ENCODE peak calls at places on chromosomes 16 and 17, in four cellular contexts. L is SJCRH30; O is stimulated activated CD8-positive, alpha-beta memory T cell treated with anti-CD3 and anti-CD28 coated beads, Interleukin-12 subunit alpha, Interleukin-12 subunit beta, amount 100 ng/mL, for 1 hour; J is activated CD8-positive, alpha-beta T cell treated with anti-CD3 and anti-CD28 coated beads, Interleukin-2, amount 10 ng/mL, durations not matched to agents 7 days and 5 days. A is an unnamed sample.

GRCh38 chr16:74773431-74774222 is 993 bp downstream of the FA2H start:
- DNase-seq in L (no peak), O (no peak), J (no peak), A (no peak)

GRCh38 chr17:40515491-40516041 is 14.1 kb upstream of the TNS4 start:
- DNase-seq in L (no peak), O (no peak), J (peak), A (no peak)

GRCh38 chr16:71214771-71215381 is 15.6 kb downstream of the HYDIN start:
- DNase-seq in L (no peak), O (no peak), J (no peak), A (no peak)

GRCh38 chr17:43018008-43018853 is 4.0 kb downstream of the VAT1 start:
- DNase-seq in L (no peak), O (no peak), J (peak), A (no peak)

GRCh38 chr16:15059324-15059723 is 3.5 kb upstream of the NTAN1 start:
- DNase-seq in L (no peak), O (no peak), J (no peak), A (no peak)

GRCh38 chr17:83119987-83120864 is 40.8 kb downstream of the METRNL start:
- DNase-seq in L (no peak), O (no peak), J (peak), A (no peak)

GRCh38 chr17:14771543-14771942 is 470.7 kb downstream of the HS3ST3B1 start:
- DNase-seq in L (no peak), O (no peak), J (no peak), A (no peak)

GRCh38 chr17:73510981-73511442 is 133.2 kb downstream of the SDK2 start:
- DNase-seq in L (no peak), O (no peak), J (no peak), A (no peak)

A was measured in activated CD4-positive, alpha-beta T cell treated with anti-CD3 and anti-CD28 coated beads for 1 hour.